ENCODE peak calls at places on chromosomes 16 and 17, in five cellular contexts. X is transverse colon, P is lower leg skin, L is tibial nerve, J is esophagus squamous epithelium. D is an unnamed sample.

GRCh38 chr16:90046971-90047713 is 27.9 kb upstream of the DBNDD1 start:
- DNase-seq in X (peak; percentile 54), P (no peak), L (peak; percentile 74), J (no peak), D (peak; percentile 57)

GRCh38 chr17:70158180-70158579 is 11.2 kb upstream of the KCNJ2 start:
- DNase-seq in X (no peak), P (no peak), L (no peak), J (no peak), D (no peak)

GRCh38 chr17:77528516-77529327 is 388.0 kb downstream of the SEC14L1 start:
- DNase-seq in X (no peak), P (no peak), L (no peak), J (no peak), D (no peak)

GRCh38 chr16:63702981-63703590 is 1418.8 kb downstream of the CDH11 start:
- DNase-seq in X (no peak), P (no peak), L (no peak), J (no peak), D (no peak)

GRCh38 chr16:88343276-88343791 is 39.4 kb upstream of the ZNF469 start:
- DNase-seq in X (no peak), P (no peak), L (no peak), J (no peak), D (no peak)

GRCh38 chr16:8894736-8895334 is 12.7 kb downstream of the LITAFD start:
- DNase-seq in X (no peak), P (no peak), L (no peak), J (no peak), D (no peak)

GRCh38 chr16:52617591-52617990 is 70.6 kb upstream of the TOX3 start:
- DNase-seq in X (no peak), P (no peak), L (no peak), J (no peak), D (no peak)

GRCh38 chr16:50298075-50298460 is 31.7 kb downstream of the ADCY7 start:
- DNase-seq in X (no peak), P (no peak), L (no peak), J (no peak), D (no peak)

GRCh38 chr16:3187798-3188674 is at the start of gene OR1F1:
- DNase-seq in X (no peak), P (no peak), L (no peak), J (no peak), D (no peak)

GRCh38 chr17:76208120-76208519 is 32.2 kb downstream of the RNF157 start:
- DNase-seq in X (no peak), P (no peak), L (no peak), J (no peak), D (no peak)

GRCh38 chr17:30550512-30551273 is 73.5 kb downstream of the GOSR1 start:
- DNase-seq in X (peak; percentile 22), P (no peak), L (no peak), J (no peak), D (no peak)

GRCh38 chr16:66551362-66551761 is 1.0 kb upstream of the CKLF start:
- DNase-seq in X (peak; percentile 60), P (no peak), L (no peak), J (no peak), D (no peak)

GRCh38 chr17:63841350-63842172 is 924 bp downstream of the SMARCD2 start:
- DNase-seq in X (peak; percentile 65), P (peak; percentile 64), L (no peak), J (no peak), D (peak; percentile 45)

GRCh38 chr16:48452991-48453760 is 68.0 kb upstream of the SIAH1 start:
- DNase-seq in X (no peak), P (no peak), L (no peak), J (no peak), D (no peak)

GRCh38 chr16:89445166-89445565 is 45.2 kb downstream of the ANKRD11 start:
- DNase-seq in X (no peak), P (no peak), L (no peak), J (no peak), D (no peak)

GRCh38 chr16:28543072-28543471 is 4.3 kb upstream of the NUPR1 start:
- DNase-seq in X (peak; percentile 82), P (peak; percentile 62), L (no peak), J (no peak), D (peak; percentile 80)

GRCh38 chr16:46673320-46674013 is 15.5 kb downstream of the VPS35 start:
- DNase-seq in X (peak; percentile 29), P (no peak), L (no peak), J (no peak), D (peak; percentile 25)

GRCh38 chr17:65081439-65081838 is 24.9 kb upstream of the GNA13 start:
- DNase-seq in X (no peak), P (no peak), L (no peak), J (no peak), D (no peak)

GRCh38 chr16:88398874-88399178 is 16.1 kb downstream of the ZNF469 start:
- DNase-seq in X (no peak), P (no peak), L (no peak), J (no peak), D (no peak)

GRCh38 chr17:66507982-66508760 is 205.8 kb downstream of the PRKCA start:
- DNase-seq in X (no peak), P (no peak), L (no peak), J (no peak), D (no peak)

GRCh38 chr16:89829630-89830437 is 1.6 kb downstream of the SPIRE2 start:
- DNase-seq in X (peak; percentile 78), P (no peak), L (no peak), J (no peak), D (no peak)

GRCh38 chr17:75845058-75845711 is 981 bp upstream of the UNC13D start:
- DNase-seq in X (peak; percentile 91), P (peak; percentile 83), L (peak; percentile 59), J (no peak), D (peak; percentile 92)

GRCh38 chr16:31108035-31108793 is at the start of gene BCKDK:
- DNase-seq in X (peak; percentile 77), P (no peak), L (no peak), J (no peak), D (peak; percentile 39)

GRCh38 chr16:27317320-27317719 is 3.5 kb downstream of the IL4R start:
- DNase-seq in X (no peak), P (peak; percentile 42), L (no peak), J (no peak), D (peak; percentile 64)

GRCh38 chr17:50057521-50057991 is 1.6 kb downstream of the ITGA3 start:
- DNase-seq in X (peak; percentile 79), P (no peak), L (no peak), J (no peak), D (no peak)

GRCh38 chr17:50056961-50057330 is 1.0 kb downstream of the ITGA3 start:
- DNase-seq in X (peak; percentile 69), P (no peak), L (no peak), J (no peak), D (no peak)

GRCh38 chr17:50055055-50055425 is 870 bp upstream of the ITGA3 start:
- DNase-seq in X (peak; percentile 87), P (peak; percentile 46), L (no peak), J (no peak), D (peak; percentile 90)

GRCh38 chr17:50056217-50056960 is 479 bp downstream of the ITGA3 start:
- DNase-seq in X (peak; percentile 71), P (peak; percentile 38), L (no peak), J (no peak), D (peak; percentile 74)

GRCh38 chr17:50055426-50056216 is at the start of gene ITGA3:
- DNase-seq in X (peak; percentile 90), P (peak; percentile 39), L (no peak), J (no peak), D (peak; percentile 87)
- TF ChIP-seq POLR2A in X (peak; percentile 73), P (no peak), L (no peak), J (no peak), D (peak; percentile 61)

DNA sequence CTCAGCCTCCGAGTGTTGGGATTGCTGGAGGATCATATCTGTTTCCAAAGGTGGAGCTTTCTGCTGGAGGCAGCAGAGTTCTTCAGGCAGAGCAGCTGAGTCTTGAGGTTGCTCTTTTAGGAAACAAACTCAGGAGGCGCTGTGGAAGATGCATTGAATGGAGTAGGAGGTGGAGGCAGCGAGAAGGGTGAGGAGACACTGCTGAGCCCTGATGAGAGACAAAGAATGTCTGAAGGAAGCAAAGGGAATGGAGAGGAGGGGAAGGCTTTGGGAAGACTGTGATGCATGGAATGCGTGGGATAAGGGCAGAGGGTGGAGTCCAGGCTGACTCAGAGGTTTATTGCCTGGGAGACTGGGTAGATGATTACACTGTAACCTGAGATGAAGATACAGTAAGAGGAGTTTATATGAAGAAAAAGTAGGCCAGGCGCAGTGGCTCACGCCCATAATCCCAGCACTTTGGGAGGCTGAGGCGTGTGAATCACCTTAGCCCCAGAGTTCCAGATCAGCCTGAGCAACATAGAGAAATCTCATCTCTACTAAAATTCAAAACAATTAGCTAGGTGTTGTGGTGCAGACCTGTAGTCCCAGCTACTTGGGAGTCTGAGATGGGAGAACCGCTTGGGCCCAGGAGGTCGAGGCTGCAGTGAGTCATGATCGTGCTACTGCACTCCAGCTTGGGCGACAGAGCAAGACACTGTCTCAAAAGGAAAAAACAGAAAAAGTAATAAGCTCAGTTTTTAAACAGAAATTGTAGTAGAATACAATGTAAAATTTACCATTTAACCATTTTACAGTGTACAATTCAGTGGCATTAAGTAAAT is 17.8 kb upstream of the TMEM219 start:
- DNase-seq in X (peak; percentile 79), P (peak; percentile 43), L (no peak), J (no peak), D (peak; percentile 47)
- TF ChIP-seq POLR2A in X (peak; percentile 23), P (no peak), L (no peak), J (no peak), D (no peak)

DNA sequence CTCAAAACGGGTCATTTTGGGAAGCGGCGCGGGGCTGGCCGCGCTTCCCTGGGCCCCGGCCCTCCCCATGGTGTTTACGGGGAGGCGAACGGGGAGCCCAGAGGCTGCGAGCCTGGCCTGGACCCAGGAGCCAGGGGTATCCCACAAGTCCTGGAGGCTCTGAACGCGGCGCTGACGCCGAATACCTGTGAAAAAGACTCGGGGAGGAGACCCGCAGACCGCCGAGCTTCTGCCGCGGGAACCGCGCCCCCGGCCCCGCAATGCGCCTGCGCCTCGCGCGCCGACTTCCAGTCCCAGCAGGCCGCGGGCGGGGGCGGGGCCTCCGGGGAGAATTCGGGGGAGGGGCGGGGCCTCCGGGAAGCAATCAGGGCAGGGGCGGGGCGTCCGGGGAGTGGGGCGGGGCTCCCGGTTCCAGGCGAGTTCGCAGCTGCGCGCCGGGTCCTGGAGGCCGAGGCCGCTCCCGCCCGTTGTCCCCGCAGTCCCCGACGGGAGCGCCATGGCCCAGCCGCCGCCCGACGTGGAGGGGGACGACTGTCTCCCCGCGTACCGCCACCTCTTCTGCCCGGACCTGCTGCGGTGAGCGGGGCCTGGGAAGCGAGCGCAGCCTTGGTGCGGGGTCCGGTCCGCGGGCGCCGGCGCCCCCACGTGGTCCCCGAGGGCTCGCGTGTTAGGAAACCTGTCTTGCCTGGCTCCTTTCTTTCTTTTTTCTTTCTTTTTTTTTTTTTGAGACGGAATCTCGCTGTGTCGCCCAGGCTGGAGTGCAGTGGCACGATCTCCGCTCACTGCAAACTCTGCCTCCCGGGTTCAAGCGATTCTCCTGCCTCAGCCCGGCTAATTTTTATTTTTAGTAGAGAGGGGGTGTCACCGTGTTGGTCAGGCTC is at the start of gene DECR2:
- DNase-seq in X (peak; percentile 98), P (peak; percentile 93), L (peak; percentile 98), J (peak; percentile 86), D (peak; percentile 96)
- TF ChIP-seq POLR2A in X (peak; percentile 79), P (peak; percentile 65), L (peak; percentile 80), J (no peak), D (peak; percentile 91)

DNA sequence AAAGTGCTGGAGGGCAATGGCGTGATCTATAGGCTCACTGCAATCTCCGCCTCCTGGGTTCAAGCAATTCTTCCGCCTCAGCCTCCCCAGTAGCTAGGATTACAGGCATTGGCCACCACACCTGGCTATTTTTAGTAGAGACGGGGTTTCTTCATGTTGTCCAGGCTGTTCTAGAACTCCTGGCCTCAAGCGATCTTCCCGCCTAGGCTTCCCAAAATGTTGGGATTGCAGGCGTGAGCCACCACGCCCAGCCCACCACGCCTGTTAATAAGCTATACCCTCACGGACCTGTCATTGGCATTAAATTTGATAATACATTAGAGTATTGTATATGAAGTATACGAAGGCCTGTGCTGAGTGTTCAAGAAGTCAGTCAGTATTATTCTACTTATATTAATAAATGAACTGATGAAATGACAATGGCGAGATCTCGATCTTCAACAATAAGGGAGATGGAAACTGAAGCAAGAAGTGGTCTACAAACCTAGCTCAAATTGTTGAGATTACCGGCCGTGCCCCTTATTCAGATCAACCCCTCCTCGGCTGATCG is 818 bp upstream of the BCAS3 start:
- DNase-seq in X (no peak), P (no peak), L (no peak), J (no peak), D (no peak)
- TF ChIP-seq POLR2A in X (peak; percentile 13), P (peak; percentile 73), L (no peak), J (no peak), D (no peak)